ENCODE peak calls at places on chromosomes 3 and 15, in nine cellular contexts. W is fibroblast of lung, T is adrenal gland, N is NT2/D1, Z is OCI-LY7, X is neural progenitor cell, L is heart right ventricle, E is left lung, J is uterus. P is an unnamed sample. For H3K4me1, the result is how much of the 10 kb centered on the place peaks cover.

GRCh38 chr3:113167929-113168771 is 43.2 kb upstream of the BOC start:
- DNase-seq in W (no peak), T (no peak), N (no peak), Z (no peak), X (no peak), L (no peak), E (no peak), J (peak), P (no peak)

GRCh38 chr3:14248849-14249523 is 70.4 kb downstream of the LSM3 start:
- DNase-seq in W (no peak), T (peak), N (no peak), Z (no peak), X (no peak), L (no peak), E (no peak), J (peak), P (no peak)

GRCh38 chr3:30114918-30115317 is 491.5 kb upstream of the TGFBR2 start:
- DNase-seq in W (no peak), T (no peak), N (no peak), Z (no peak), X (no peak), L (no peak), E (no peak), J (no peak), P (no peak)

GRCh38 chr3:30681276-30682211 is 75.1 kb downstream of the TGFBR2 start:
- DNase-seq in W (peak), T (peak), N (no peak), Z (no peak), X (peak), L (peak), E (no peak), J (peak), P (no peak)

GRCh38 chr15:64731012-64731806 is 44.2 kb downstream of the RBPMS2 start:
- DNase-seq in W (peak), T (peak), N (peak), Z (peak), X (peak), L (peak), E (peak), J (peak), P (peak)

GRCh38 chr15:81274932-81275341 is 49.0 kb downstream of the STARD5 start:
- DNase-seq in W (peak), T (peak), N (peak), Z (peak), X (peak), L (peak), E (peak), J (peak), P (peak)

GRCh38 chr15:100897201-100897872 is 17.7 kb downstream of the ALDH1A3 start:
- DNase-seq in W (no peak), T (no peak), N (no peak), Z (no peak), X (no peak), L (no peak), E (no peak), J (no peak), P (no peak)

GRCh38 chr3:94064243-94064642 is 1.4 kb downstream of the NSUN3 start:
- DNase-seq in W (no peak), T (no peak), N (no peak), Z (peak), X (no peak), L (no peak), E (no peak), J (no peak), P (no peak)

GRCh38 chr3:168040624-168041208 is 55.0 kb downstream of the GOLIM4 start:
- DNase-seq in W (peak), T (peak), N (peak), Z (peak), X (peak), L (no peak), E (no peak), J (no peak), P (peak)

GRCh38 chr15:37585966-37586656 is 348.3 kb upstream of the TMCO5A start:
- DNase-seq in W (peak), T (no peak), N (no peak), Z (no peak), X (no peak), L (no peak), E (no peak), J (no peak), P (no peak)

GRCh38 chr15:32029409-32029861 is 880 bp upstream of the CHRNA7 start:
- DNase-seq in W (no peak), T (no peak), N (no peak), Z (no peak), X (peak), L (peak), E (no peak), J (peak), P (peak)

GRCh38 chr15:43410572-43411214 is 39.8 kb downstream of the TUBGCP4 start:
- DNase-seq in W (peak), T (no peak), N (no peak), Z (no peak), X (no peak), L (no peak), E (no peak), J (no peak), P (no peak)

GRCh38 chr3:88988906-88989305 is 118.5 kb upstream of the EPHA3 start:
- DNase-seq in W (no peak), T (no peak), N (no peak), Z (no peak), X (no peak), L (no peak), E (no peak), J (no peak), P (no peak)

GRCh38 chr3:141294848-141295247 is 63.2 kb downstream of the PXYLP1 start:
- DNase-seq in W (peak), T (no peak), N (no peak), Z (no peak), X (no peak), L (no peak), E (no peak), J (no peak), P (no peak)

GRCh38 chr15:101675796-101676582 is 23.8 kb upstream of the TM2D3 start:
- DNase-seq in W (peak), T (no peak), N (no peak), Z (no peak), X (peak), L (no peak), E (no peak), J (no peak), P (no peak)

GRCh38 chr15:69783211-69783610 is 314.5 kb downstream of the TLE3 start:
- DNase-seq in W (no peak), T (no peak), N (no peak), Z (peak), X (no peak), L (no peak), E (no peak), J (no peak), P (no peak)

GRCh38 chr15:89495638-89496145 is 691 bp downstream of the RHCG start:
- DNase-seq in W (no peak), T (no peak), N (no peak), Z (no peak), X (no peak), L (no peak), E (no peak), J (no peak), P (no peak)

GRCh38 chr3:113698891-113699465 is 2.5 kb upstream of the USF3 start:
- DNase-seq in W (peak), T (no peak), N (no peak), Z (no peak), X (peak), L (peak), E (peak), J (peak), P (no peak)

GRCh38 chr3:192851821-192852352 is 65.8 kb downstream of the MB21D2 start:
- DNase-seq in W (peak), T (peak), N (no peak), Z (no peak), X (no peak), L (peak), E (peak), J (no peak), P (peak)
- H3K4me1 ChIP-seq in W (under half), T (under half), N (under half), Z (under half), X (under half), L (under half), E (under half), J (under half), P (under half)

GRCh38 chr15:68082735-68083134 is 28.6 kb downstream of the PIAS1 start:
- DNase-seq in W (no peak), T (no peak), N (no peak), Z (no peak), X (no peak), L (no peak), E (no peak), J (no peak), P (no peak)

GRCh38 chr15:68080783-68081182 is 26.7 kb downstream of the PIAS1 start:
- DNase-seq in W (no peak), T (no peak), N (no peak), Z (no peak), X (no peak), L (no peak), E (no peak), J (no peak), P (no peak)

GRCh38 chr15:68083463-68083862 is 29.3 kb downstream of the PIAS1 start:
- DNase-seq in W (no peak), T (no peak), N (no peak), Z (no peak), X (no peak), L (no peak), E (no peak), J (no peak), P (no peak)

GRCh38 chr15:68081869-68082505 is 27.9 kb downstream of the PIAS1 start:
- DNase-seq in W (no peak), T (no peak), N (no peak), Z (no peak), X (no peak), L (no peak), E (no peak), J (no peak), P (no peak)

GRCh38 chr15:68085052-68085451 is 30.9 kb downstream of the PIAS1 start:
- DNase-seq in W (no peak), T (no peak), N (no peak), Z (no peak), X (no peak), L (no peak), E (no peak), J (no peak), P (no peak)
- H3K4me1 ChIP-seq in W (under half), T (half or more), N (under half), Z (under half), X (under half), L (half or more), E (half or more), J (under half), P (under half)

GRCh38 chr15:39145854-39146253 is 435.0 kb upstream of the THBS1 start:
- DNase-seq in W (peak), T (no peak), N (no peak), Z (no peak), X (no peak), L (no peak), E (no peak), J (no peak), P (no peak)

GRCh38 chr15:39153718-39154117 is 427.2 kb upstream of the THBS1 start:
- DNase-seq in W (peak), T (no peak), N (no peak), Z (no peak), X (no peak), L (no peak), E (no peak), J (no peak), P (no peak)

GRCh38 chr15:39153058-39153457 is 427.8 kb upstream of the THBS1 start:
- DNase-seq in W (no peak), T (no peak), N (no peak), Z (no peak), X (no peak), L (no peak), E (no peak), J (no peak), P (no peak)

GRCh38 chr15:39151545-39151944 is 429.3 kb upstream of the THBS1 start:
- DNase-seq in W (no peak), T (no peak), N (no peak), Z (no peak), X (no peak), L (no peak), E (no peak), J (no peak), P (no peak)

DNA sequence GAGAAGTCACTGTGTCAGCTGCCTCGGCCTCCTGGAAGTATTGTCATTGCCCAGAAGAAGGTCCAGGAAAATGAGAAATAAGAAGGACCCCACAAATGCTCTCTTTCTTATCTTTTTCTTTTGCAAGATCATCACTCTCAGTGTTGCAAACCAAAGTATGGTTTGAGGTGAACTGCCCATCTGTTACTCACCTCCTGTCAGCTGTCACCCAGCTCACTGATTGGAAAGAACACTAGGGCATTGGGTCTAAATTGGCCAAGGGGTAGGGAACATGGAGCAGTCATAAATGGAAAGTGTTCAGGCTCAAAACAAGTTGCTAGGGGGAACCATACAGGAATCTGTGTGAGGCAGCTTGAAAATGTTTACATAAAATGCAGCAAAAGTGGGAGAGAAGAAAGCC is 431.2 kb upstream of the THBS1 start:
- DNase-seq in W (no peak), T (no peak), N (no peak), Z (no peak), X (no peak), L (no peak), E (no peak), J (no peak), P (no peak)
- H3K4me1 ChIP-seq in W (under half), T (under half), N (under half), Z (under half), X (under half), L (under half), E (under half), J (under half), P (under half)

GRCh38 chr15:62474021-62474770 is 309.1 kb upstream of the C2CD4B start:
- DNase-seq in W (no peak), T (no peak), N (no peak), Z (no peak), X (no peak), L (no peak), E (no peak), J (no peak), P (peak)

GRCh38 chr15:62475595-62475994 is 310.5 kb upstream of the C2CD4B start:
- DNase-seq in W (no peak), T (no peak), N (no peak), Z (no peak), X (no peak), L (no peak), E (no peak), J (no peak), P (no peak)

GRCh38 chr15:62472616-62473299 is 307.7 kb upstream of the C2CD4B start:
- DNase-seq in W (no peak), T (no peak), N (no peak), Z (no peak), X (peak), L (peak), E (no peak), J (no peak), P (peak)

GRCh38 chr15:62476163-62476562 is 311.1 kb upstream of the C2CD4B start:
- DNase-seq in W (no peak), T (no peak), N (no peak), Z (no peak), X (no peak), L (no peak), E (no peak), J (no peak), P (no peak)

GRCh38 chr15:62474771-62475124 is 309.7 kb upstream of the C2CD4B start:
- DNase-seq in W (peak), T (no peak), N (peak), Z (no peak), X (no peak), L (no peak), E (no peak), J (no peak), P (no peak)
- H3K4me1 ChIP-seq in W (under half), T (under half), N (under half), Z (under half), X (under half), L (under half), E (under half), J (under half), P (under half)

DNA sequence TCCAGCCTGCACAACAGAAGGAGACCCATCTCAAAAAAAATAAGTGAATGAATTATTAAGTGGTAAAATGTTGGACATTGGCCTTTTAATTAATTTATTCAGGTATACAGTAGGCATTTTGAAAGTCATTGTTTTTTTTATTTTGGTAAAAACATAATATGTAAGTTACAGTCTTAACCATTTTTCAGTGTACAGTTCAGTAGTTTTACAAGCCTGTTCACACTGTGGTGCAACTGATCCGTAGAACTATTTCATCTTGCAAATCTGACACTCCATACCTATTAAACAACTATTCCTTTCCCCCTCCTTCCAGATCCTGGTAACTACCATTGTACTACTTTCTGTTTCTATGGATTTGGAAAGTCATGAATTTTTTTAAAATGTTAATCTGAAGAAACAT is 36.1 kb upstream of the APH1B start:
- DNase-seq in W (no peak), T (no peak), N (no peak), Z (no peak), X (no peak), L (no peak), E (no peak), J (no peak), P (no peak)
- H3K4me1 ChIP-seq in W (under half), T (under half), N (under half), Z (under half), X (under half), L (half or more), E (half or more), J (under half), P (under half)

GRCh38 chr3:158702815-158703481 is 29.3 kb downstream of the RARRES1 start:
- DNase-seq in W (peak), T (no peak), N (no peak), Z (no peak), X (no peak), L (no peak), E (no peak), J (no peak), P (no peak)

GRCh38 chr3:158701666-158702065 is 29.2 kb upstream of the LXN start:
- DNase-seq in W (peak), T (no peak), N (no peak), Z (no peak), X (no peak), L (no peak), E (no peak), J (no peak), P (peak)

GRCh38 chr3:158700559-158700958 is 28.1 kb upstream of the LXN start:
- DNase-seq in W (no peak), T (peak), N (no peak), Z (no peak), X (no peak), L (no peak), E (no peak), J (no peak), P (no peak)

DNA sequence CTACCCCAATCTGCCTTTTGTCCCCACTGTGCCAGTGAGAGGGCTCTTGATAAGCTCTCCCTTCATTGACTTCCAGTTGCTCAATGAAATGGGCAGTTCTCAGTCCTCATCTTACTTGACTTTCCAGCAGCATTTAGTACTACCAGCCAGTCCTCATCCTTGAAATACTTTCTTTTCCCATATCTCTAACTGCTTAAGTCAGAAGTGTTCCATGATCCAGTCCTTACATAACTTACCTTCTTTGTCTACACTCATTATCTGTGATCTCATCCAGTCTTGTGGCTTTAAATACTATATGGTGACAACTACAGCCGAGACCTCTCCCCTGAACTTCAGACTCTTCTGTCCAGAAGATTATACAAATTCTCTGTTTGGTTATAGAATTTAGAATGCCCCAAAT is 28.7 kb downstream of the RARRES1 start:
- DNase-seq in W (peak), T (no peak), N (no peak), Z (no peak), X (no peak), L (no peak), E (no peak), J (no peak), P (no peak)
- H3K4me1 ChIP-seq in W (under half), T (under half), N (under half), Z (under half), X (under half), L (under half), E (under half), J (under half), P (under half)

DNA sequence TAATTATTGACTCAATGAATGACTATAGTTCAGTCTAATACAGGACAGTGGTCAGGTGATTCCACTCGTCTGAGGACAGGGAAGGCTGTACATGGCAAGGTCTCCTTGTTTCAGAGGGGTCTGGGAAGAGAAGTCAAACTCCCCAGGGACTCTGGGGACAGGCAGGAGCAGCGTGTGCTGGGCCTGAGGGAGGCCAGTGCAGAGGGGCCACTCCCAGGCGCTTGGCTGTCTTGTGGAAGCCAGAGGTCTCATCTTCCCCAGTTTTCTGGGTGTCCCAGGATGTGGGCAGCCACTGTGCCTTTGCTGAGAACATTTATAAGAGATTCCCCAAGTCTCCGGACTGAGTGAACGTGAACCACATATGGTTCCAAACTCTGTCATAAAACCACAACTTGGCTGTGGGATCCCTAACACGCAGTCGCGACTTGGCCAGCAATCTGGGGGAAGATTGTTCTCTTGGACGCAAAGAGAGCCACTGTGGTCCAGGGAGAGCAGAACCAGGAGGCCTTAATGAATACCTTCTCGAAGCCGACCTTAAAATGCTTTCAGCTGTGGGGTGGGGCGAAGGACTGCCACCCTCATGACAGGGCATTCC is 30.4 kb downstream of the BHLHE40 start:
- DNase-seq in W (peak), T (no peak), N (no peak), Z (no peak), X (no peak), L (no peak), E (no peak), J (no peak), P (no peak)
- H3K4me1 ChIP-seq in W (under half), T (under half), N (under half), Z (half or more), X (under half), L (half or more), E (under half), J (under half), P (under half)